ENCODE peak calls at places on chromosomes 16 and 17, in seven cellular contexts. One of them, this sample, is unnamed.

GRCh38 chr16:71923941-71924690 is 28.8 kb downstream of the IST1 start:
- DNase-seq in pancreas: no peak
- DNase-seq in small intestine: peak; percentile 9
- DNase-seq in cardiac muscle cell: peak; percentile 73
- DNase-seq in heart left ventricle: no peak
- DNase-seq in mesendoderm: no peak
- DNase-seq in neural progenitor cell: no peak
- DNase-seq in this sample: no peak

GRCh38 chr16:66714659-66715307 is 18.2 kb upstream of the CMTM4 start:
- DNase-seq in pancreas: no peak
- DNase-seq in small intestine: peak; percentile 96
- DNase-seq in cardiac muscle cell: no peak
- DNase-seq in heart left ventricle: no peak
- DNase-seq in mesendoderm: no peak
- DNase-seq in neural progenitor cell: no peak
- DNase-seq in this sample: no peak

GRCh38 chr16:2029350-2029749 is 2.6 kb downstream of the NHERF2 start:
- DNase-seq in pancreas: no peak
- DNase-seq in small intestine: no peak
- DNase-seq in cardiac muscle cell: no peak
- DNase-seq in heart left ventricle: peak; percentile 32
- DNase-seq in mesendoderm: no peak
- DNase-seq in neural progenitor cell: no peak
- DNase-seq in this sample: no peak

GRCh38 chr17:49694847-49695697 is 12.7 kb downstream of the SLC35B1 start:
- DNase-seq in pancreas: no peak
- DNase-seq in small intestine: peak; percentile 31
- DNase-seq in cardiac muscle cell: peak; percentile 40
- DNase-seq in heart left ventricle: peak; percentile 52
- DNase-seq in mesendoderm: no peak
- DNase-seq in neural progenitor cell: peak; percentile 72
- DNase-seq in this sample: no peak

GRCh38 chr16:14088155-14088753 is 17.1 kb downstream of the MRTFB start:
- DNase-seq in pancreas: no peak
- DNase-seq in small intestine: peak; percentile 74
- DNase-seq in cardiac muscle cell: peak; percentile 44
- DNase-seq in heart left ventricle: no peak
- DNase-seq in mesendoderm: no peak
- DNase-seq in neural progenitor cell: no peak
- DNase-seq in this sample: no peak

GRCh38 chr16:67767953-67768352 is 38.4 kb downstream of the RANBP10 start:
- DNase-seq in pancreas: no peak
- DNase-seq in small intestine: no peak
- DNase-seq in cardiac muscle cell: peak; percentile 66
- DNase-seq in heart left ventricle: no peak
- DNase-seq in mesendoderm: no peak
- DNase-seq in neural progenitor cell: no peak
- DNase-seq in this sample: no peak

GRCh38 chr17:40351185-40352043 is 13.1 kb downstream of the GJD3 start:
- DNase-seq in pancreas: no peak
- DNase-seq in small intestine: no peak
- DNase-seq in cardiac muscle cell: no peak
- DNase-seq in heart left ventricle: no peak
- DNase-seq in mesendoderm: no peak
- DNase-seq in neural progenitor cell: peak; percentile 53
- DNase-seq in this sample: no peak

GRCh38 chr17:74922694-74923537 is at the start of gene USH1G:
- DNase-seq in pancreas: no peak
- DNase-seq in small intestine: no peak
- DNase-seq in cardiac muscle cell: peak; percentile 8
- DNase-seq in heart left ventricle: no peak
- DNase-seq in mesendoderm: no peak
- DNase-seq in neural progenitor cell: peak; percentile 47
- DNase-seq in this sample: no peak

GRCh38 chr16:56198044-56198754 is 6.9 kb downstream of the GNAO1 start:
- DNase-seq in pancreas: no peak
- DNase-seq in small intestine: no peak
- DNase-seq in cardiac muscle cell: no peak
- DNase-seq in heart left ventricle: no peak
- DNase-seq in mesendoderm: no peak
- DNase-seq in neural progenitor cell: no peak
- DNase-seq in this sample: no peak

GRCh38 chr17:38702900-38703741 is 2.0 kb upstream of the MLLT6 start:
- DNase-seq in pancreas: no peak
- DNase-seq in small intestine: no peak
- DNase-seq in cardiac muscle cell: no peak
- DNase-seq in heart left ventricle: no peak
- DNase-seq in mesendoderm: no peak
- DNase-seq in neural progenitor cell: no peak
- DNase-seq in this sample: no peak

GRCh38 chr16:88785106-88785924 is at the start of gene PIEZO1:
- DNase-seq in pancreas: peak; percentile 58
- DNase-seq in small intestine: peak; percentile 66
- DNase-seq in cardiac muscle cell: peak; percentile 70
- DNase-seq in heart left ventricle: peak; percentile 77
- DNase-seq in mesendoderm: peak; percentile 46
- DNase-seq in neural progenitor cell: peak; percentile 70
- DNase-seq in this sample: peak; percentile 81

GRCh38 chr17:71232801-71233559 is 887.8 kb upstream of the SOX9 start:
- DNase-seq in pancreas: no peak
- DNase-seq in small intestine: no peak
- DNase-seq in cardiac muscle cell: no peak
- DNase-seq in heart left ventricle: no peak
- DNase-seq in mesendoderm: no peak
- DNase-seq in neural progenitor cell: no peak
- DNase-seq in this sample: no peak

GRCh38 chr16:56303066-56303705 is 111.9 kb downstream of the GNAO1 start:
- DNase-seq in pancreas: no peak
- DNase-seq in small intestine: no peak
- DNase-seq in cardiac muscle cell: no peak
- DNase-seq in heart left ventricle: no peak
- DNase-seq in mesendoderm: no peak
- DNase-seq in neural progenitor cell: no peak
- DNase-seq in this sample: no peak

GRCh38 chr16:73710526-73710925 is 586.1 kb upstream of the PSMD7 start:
- DNase-seq in pancreas: no peak
- DNase-seq in small intestine: no peak
- DNase-seq in cardiac muscle cell: no peak
- DNase-seq in heart left ventricle: no peak
- DNase-seq in mesendoderm: no peak
- DNase-seq in neural progenitor cell: no peak
- DNase-seq in this sample: no peak

GRCh38 chr17:787641-788221 is 5.6 kb downstream of the MRM3 start:
- DNase-seq in pancreas: peak; percentile 94
- DNase-seq in small intestine: no peak
- DNase-seq in cardiac muscle cell: no peak
- DNase-seq in heart left ventricle: no peak
- DNase-seq in mesendoderm: no peak
- DNase-seq in neural progenitor cell: no peak
- DNase-seq in this sample: no peak

GRCh38 chr17:789160-789840 is 7.1 kb downstream of the MRM3 start:
- DNase-seq in pancreas: no peak
- DNase-seq in small intestine: no peak
- DNase-seq in cardiac muscle cell: no peak
- DNase-seq in heart left ventricle: no peak
- DNase-seq in mesendoderm: no peak
- DNase-seq in neural progenitor cell: no peak
- DNase-seq in this sample: peak; percentile 20

GRCh38 chr17:781920-782731 is at the start of the genes GLOD4 and MRM3:
- DNase-seq in pancreas: peak; percentile 87
- DNase-seq in small intestine: peak; percentile 89
- DNase-seq in cardiac muscle cell: peak; percentile 92
- DNase-seq in heart left ventricle: peak; percentile 93
- DNase-seq in mesendoderm: peak; percentile 89
- DNase-seq in neural progenitor cell: peak; percentile 94
- DNase-seq in this sample: peak; percentile 95

GRCh38 chr17:788551-788950 is 6.4 kb downstream of the MRM3 start:
- DNase-seq in pancreas: no peak
- DNase-seq in small intestine: no peak
- DNase-seq in cardiac muscle cell: no peak
- DNase-seq in heart left ventricle: no peak
- DNase-seq in mesendoderm: no peak
- DNase-seq in neural progenitor cell: no peak
- DNase-seq in this sample: no peak

GRCh38 chr17:784143-784542 is 2.0 kb downstream of the MRM3 start:
- DNase-seq in pancreas: no peak
- DNase-seq in small intestine: no peak
- DNase-seq in cardiac muscle cell: no peak
- DNase-seq in heart left ventricle: no peak
- DNase-seq in mesendoderm: no peak
- DNase-seq in neural progenitor cell: no peak
- DNase-seq in this sample: no peak
- H3K4me3 ChIP-seq in pancreas: peak overlapping the region; percentile 86
- H3K4me3 ChIP-seq in small intestine: no peak overlapping the region
- H3K4me3 ChIP-seq in cardiac muscle cell: no peak overlapping the region
- H3K4me3 ChIP-seq in heart left ventricle: no peak overlapping the region
- H3K4me3 ChIP-seq in mesendoderm: no peak overlapping the region
- H3K4me3 ChIP-seq in neural progenitor cell: no peak overlapping the region
- H3K4me3 ChIP-seq in this sample: no peak overlapping the region

DNA sequence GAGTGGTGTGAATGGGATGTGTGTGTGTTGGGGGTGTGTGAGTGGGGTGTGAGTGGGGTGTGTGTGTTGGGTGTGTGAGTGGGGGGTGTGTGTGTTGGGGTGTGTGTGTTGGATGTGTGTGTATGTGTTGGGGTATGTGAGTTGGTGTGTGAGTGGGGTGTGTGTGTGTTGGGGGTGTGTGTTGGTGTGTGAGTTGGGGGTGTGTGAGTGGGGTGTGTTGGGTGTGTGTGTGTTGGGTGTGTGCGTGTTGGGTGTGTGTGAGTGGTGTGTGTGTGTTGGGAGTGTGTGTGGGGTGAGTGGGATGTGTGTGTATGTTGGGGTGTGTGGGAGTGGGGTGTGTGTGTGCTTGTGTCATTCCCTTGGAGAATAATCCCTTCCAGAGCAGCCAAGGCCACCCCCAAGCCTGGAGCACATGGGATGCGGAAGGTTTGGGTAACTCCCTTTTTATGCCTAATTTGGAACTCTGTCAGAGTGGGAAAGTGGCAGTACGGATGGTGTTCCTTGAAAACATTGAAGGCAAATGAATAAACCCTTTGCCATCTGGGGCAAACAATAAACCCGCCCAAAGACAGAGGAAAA is 14.3 kb downstream of the RNF213 start:
- DNase-seq in pancreas: no peak
- DNase-seq in small intestine: no peak
- DNase-seq in cardiac muscle cell: no peak
- DNase-seq in heart left ventricle: no peak
- DNase-seq in mesendoderm: no peak
- DNase-seq in neural progenitor cell: no peak
- DNase-seq in this sample: no peak
- H3K4me1 ChIP-seq in pancreas: no peaks in the 10 kb centered on the region
- H3K4me1 ChIP-seq in small intestine: no peaks in the 10 kb centered on the region
- H3K4me1 ChIP-seq in cardiac muscle cell: no peaks in the 10 kb centered on the region
- H3K4me1 ChIP-seq in heart left ventricle: no peaks in the 10 kb centered on the region
- H3K4me1 ChIP-seq in mesendoderm: peaks cover 5% of the 10 kb centered on the region
- H3K4me1 ChIP-seq in neural progenitor cell: peaks cover 8% of the 10 kb centered on the region
- H3K4me1 ChIP-seq in this sample: no peaks in the 10 kb centered on the region

GRCh38 chr17:59668816-59669215 is 38.4 kb downstream of the PTRH2 start:
- DNase-seq in pancreas: no peak
- DNase-seq in small intestine: no peak
- DNase-seq in cardiac muscle cell: peak; percentile 90
- DNase-seq in heart left ventricle: no peak
- DNase-seq in mesendoderm: no peak
- DNase-seq in neural progenitor cell: no peak
- DNase-seq in this sample: no peak
- H3K36me3 ChIP-seq in pancreas: peaks cover 61% of the 10 kb centered on the region
- H3K36me3 ChIP-seq in small intestine: peaks cover 7% of the 10 kb centered on the region
- H3K36me3 ChIP-seq in cardiac muscle cell: peaks cover 86% of the 10 kb centered on the region
- H3K36me3 ChIP-seq in heart left ventricle: peaks cover 100% of the 10 kb centered on the region
- H3K36me3 ChIP-seq in mesendoderm: peaks cover 2% of the 10 kb centered on the region
- H3K36me3 ChIP-seq in neural progenitor cell: peaks cover 25% of the 10 kb centered on the region
- H3K36me3 ChIP-seq in this sample: no peaks in the 10 kb centered on the region

DNA sequence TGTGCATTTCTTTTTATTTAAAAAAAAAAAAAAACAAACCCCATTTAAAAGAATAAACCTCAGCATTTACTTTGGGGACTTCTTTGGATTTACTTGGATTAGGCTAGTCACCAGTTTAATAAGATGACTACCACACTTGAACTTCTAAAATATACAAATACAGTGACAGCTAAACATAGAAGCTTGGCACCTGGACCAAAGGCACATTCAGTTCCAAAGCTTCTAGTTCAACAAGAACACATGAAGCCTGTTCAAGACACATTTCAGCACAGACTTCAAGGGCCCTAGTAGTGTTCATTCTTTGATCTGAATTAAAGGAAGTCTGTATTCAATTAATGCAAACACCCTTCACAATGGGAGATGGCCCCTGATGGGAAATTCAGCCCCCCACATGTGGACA is 11.6 kb upstream of the ROGDI start:
- DNase-seq in pancreas: no peak
- DNase-seq in small intestine: no peak
- DNase-seq in cardiac muscle cell: no peak
- DNase-seq in heart left ventricle: no peak
- DNase-seq in mesendoderm: no peak
- DNase-seq in neural progenitor cell: no peak
- DNase-seq in this sample: no peak
- H3K4me3 ChIP-seq in pancreas: no peak overlapping the region
- H3K4me3 ChIP-seq in small intestine: no peak overlapping the region
- H3K4me3 ChIP-seq in cardiac muscle cell: no peak overlapping the region
- H3K4me3 ChIP-seq in heart left ventricle: no peak overlapping the region
- H3K4me3 ChIP-seq in mesendoderm: no peak overlapping the region
- H3K4me3 ChIP-seq in neural progenitor cell: no peak overlapping the region
- H3K4me3 ChIP-seq in this sample: no peak overlapping the region

GRCh38 chr17:29135464-29135863 is 44.7 kb downstream of the MYO18A start:
- DNase-seq in pancreas: no peak
- DNase-seq in small intestine: no peak
- DNase-seq in cardiac muscle cell: no peak
- DNase-seq in heart left ventricle: no peak
- DNase-seq in mesendoderm: no peak
- DNase-seq in neural progenitor cell: no peak
- DNase-seq in this sample: no peak
- H3K4me1 ChIP-seq in pancreas: no peaks in the 10 kb centered on the region
- H3K4me1 ChIP-seq in small intestine: peaks cover 6% of the 10 kb centered on the region
- H3K4me1 ChIP-seq in cardiac muscle cell: peaks cover 59% of the 10 kb centered on the region
- H3K4me1 ChIP-seq in heart left ventricle: peaks cover 49% of the 10 kb centered on the region
- H3K4me1 ChIP-seq in mesendoderm: peaks cover 4% of the 10 kb centered on the region
- H3K4me1 ChIP-seq in neural progenitor cell: peaks cover 45% of the 10 kb centered on the region
- H3K4me1 ChIP-seq in this sample: peaks cover 2% of the 10 kb centered on the region